ENCODE peak calls at places on chromosomes 12 and 14, in five cellular contexts. J, F, G, D and A are unnamed samples.
A peak's percentile ranks its signal among the peaks of the same experiment; 100 is the strongest.

GRCh38 chr14:65810326-65810725 is 397.8 kb downstream of the FUT8 start:
- DNase-seq in J (peak; percentile 35), F (peak; percentile 21), G (no peak), D (no peak), A (no peak)

GRCh38 chr12:111570090-111570961 is 28.8 kb downstream of the ATXN2 start:
- DNase-seq in J (no peak), D (no peak), G (peak; percentile 50), F (peak; percentile 89), A (peak; percentile 22)

GRCh38 chr12:19088576-19088975 is 41.0 kb upstream of the PLEKHA5 start:
- DNase-seq in J (no peak), D (no peak), G (no peak), F (no peak), A (peak; percentile 40)

GRCh38 chr12:54228471-54228870 is 39.7 kb upstream of the SMUG1 start:
- DNase-seq in D (no peak), G (no peak), F (no peak), J (no peak), A (no peak)

GRCh38 chr12:52305921-52306705 is 14.8 kb upstream of the KRT81 start:
- DNase-seq in D (peak; percentile 43), J (no peak), G (no peak), F (no peak), A (no peak)

GRCh38 chr14:54369343-54369742 is 27.5 kb upstream of the CDKN3 start:
- DNase-seq in D (no peak), F (no peak), J (no peak), G (no peak), A (no peak)

GRCh38 chr12:121124402-121125109 is 8.1 kb upstream of the P2RX7 start:
- DNase-seq in J (no peak), G (peak; percentile 51), F (peak; percentile 91), D (no peak), A (peak; percentile 42)

GRCh38 chr12:105912911-105913514 is 225.7 kb downstream of the NUAK1 start:
- DNase-seq in J (no peak), G (no peak), F (no peak), D (no peak), A (no peak)

GRCh38 chr14:66746316-66747006 is 238.5 kb downstream of the GPHN start:
- DNase-seq in J (peak; percentile 60), D (no peak), G (peak; percentile 56), F (peak; percentile 73), A (peak; percentile 37)

GRCh38 chr12:49885118-49885517 is 18.6 kb downstream of the FAIM2 start:
- DNase-seq in D (peak; percentile 46), F (no peak), G (no peak), J (no peak), A (no peak)

DNA sequence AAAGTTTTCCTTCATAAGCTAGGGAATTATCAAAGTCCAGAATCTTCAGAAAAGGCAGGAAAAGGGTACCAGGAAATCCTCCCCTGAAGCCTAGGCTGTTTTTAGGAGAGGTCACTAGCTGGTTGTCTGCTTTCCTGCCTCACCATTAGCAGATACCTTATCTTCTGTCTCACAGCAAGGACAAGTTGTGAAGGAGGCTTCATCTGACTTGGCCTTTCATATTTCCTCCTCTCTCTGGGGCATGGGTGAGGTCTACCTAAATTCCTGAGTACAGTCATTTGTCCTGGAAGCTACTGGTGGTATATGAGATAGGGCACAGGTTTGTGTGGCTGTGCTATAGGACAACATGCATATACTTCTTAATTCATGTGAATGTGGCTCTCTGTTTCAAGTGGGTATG is 2.3 kb downstream of the FOXJ2 start:
- DNase-seq in J (no peak), F (no peak), G (no peak), D (no peak), A (no peak)
- H3K4me3 ChIP-seq in J (peak overlapping the region; percentile 77), F (no peak overlapping the region), G (peak overlapping the region; percentile 6), D (peak overlapping the region; percentile 92), A (no peak overlapping the region)

DNA sequence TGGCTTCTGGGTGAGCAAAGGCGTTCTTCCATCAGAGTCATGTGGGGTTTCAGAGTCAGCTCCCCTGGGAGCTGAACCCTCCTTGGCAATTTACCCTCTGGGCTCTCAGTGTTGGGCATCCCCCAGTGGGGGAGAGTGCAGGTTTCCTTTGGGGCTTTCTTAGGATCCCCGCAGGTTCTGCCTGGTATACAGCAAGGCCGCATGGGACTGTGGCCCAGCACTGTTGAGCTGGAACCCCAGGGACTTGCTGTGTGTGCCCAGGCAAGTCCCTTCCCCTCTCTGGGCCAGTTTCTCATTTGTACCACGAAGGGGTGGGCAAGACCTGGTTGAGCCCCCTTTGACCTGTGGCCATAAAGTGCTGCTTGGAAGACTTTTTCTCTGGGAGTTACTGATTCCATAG is 5.5 kb downstream of the FAM181A start:
- DNase-seq in J (no peak), D (no peak), F (no peak), G (no peak), A (no peak)
- H3K4me3 ChIP-seq in J (no peak overlapping the region), D (no peak overlapping the region), F (no peak overlapping the region), G (no peak overlapping the region), A (no peak overlapping the region)

GRCh38 chr14:102370305-102370809 is 7.6 kb downstream of the TECPR2 start:
- DNase-seq in D (no peak), F (peak; percentile 22), J (no peak), G (no peak), A (no peak)
- H3K4me3 ChIP-seq in D (no peak overlapping the region), F (no peak overlapping the region), J (no peak overlapping the region), G (no peak overlapping the region), A (no peak overlapping the region)

GRCh38 chr14:40292664-40293063 is 860.4 kb upstream of the FBXO33 start:
- DNase-seq in F (no peak), G (no peak), J (no peak), D (no peak), A (no peak)
- H3K4me3 ChIP-seq in F (no peak overlapping the region), G (no peak overlapping the region), J (no peak overlapping the region), D (no peak overlapping the region), A (no peak overlapping the region)

GRCh38 chr12:114407566-114408411 is 1.8 kb upstream of the TBX5 start:
- DNase-seq in G (no peak), J (peak; percentile 81), D (no peak), F (no peak), A (no peak)

GRCh38 chr12:114411081-114411836 is 5.3 kb upstream of the TBX5 start:
- DNase-seq in G (no peak), D (no peak), J (no peak), F (no peak), A (no peak)

GRCh38 chr12:114408415-114408814 is 2.5 kb upstream of the TBX5 start:
- DNase-seq in D (no peak), G (no peak), F (no peak), J (peak; percentile 50), A (no peak)

GRCh38 chr12:114408881-114409795 is 3.2 kb upstream of the TBX5 start:
- DNase-seq in G (peak; percentile 41), J (peak; percentile 62), D (no peak), F (peak; percentile 62), A (no peak)

GRCh38 chr12:114409796-114410520 is 4.0 kb upstream of the TBX5 start:
- DNase-seq in G (no peak), J (peak; percentile 75), F (peak; percentile 19), D (no peak), A (no peak)
- H3K4me3 ChIP-seq in G (peak overlapping the region; percentile 40), J (peak overlapping the region; percentile 63), F (peak overlapping the region; percentile 41), D (peak overlapping the region; percentile 31), A (no peak overlapping the region)

GRCh38 chr12:128818065-128819022 is 5.4 kb downstream of the SLC15A4 start:
- DNase-seq in J (no peak), F (peak; percentile 83), D (peak; percentile 50), G (no peak), A (no peak)

GRCh38 chr12:128817115-128818015 is 6.4 kb downstream of the SLC15A4 start:
- DNase-seq in F (peak; percentile 74), D (peak; percentile 83), G (peak; percentile 63), J (no peak), A (no peak)

GRCh38 chr12:128820723-128821432 is 2.9 kb downstream of the SLC15A4 start:
- DNase-seq in D (peak; percentile 74), F (no peak), G (no peak), J (no peak), A (no peak)

GRCh38 chr12:128819293-128820144 is 4.2 kb downstream of the SLC15A4 start:
- DNase-seq in D (peak; percentile 43), F (no peak), G (no peak), J (no peak), A (no peak)

GRCh38 chr12:128820253-128820652 is 3.5 kb downstream of the SLC15A4 start:
- DNase-seq in F (no peak), D (no peak), G (no peak), J (no peak), A (no peak)
- H3K4me3 ChIP-seq in F (no peak overlapping the region), D (no peak overlapping the region), G (no peak overlapping the region), J (no peak overlapping the region), A (no peak overlapping the region)